ENCODE peak calls at places on chromosomes 11 and 22, in eight cellular contexts. Z, Y, M, Q, P, E, B and C are unnamed samples.
A peak's percentile ranks its signal among the peaks of the same experiment; 100 is the strongest.

GRCh38 chr22:17430298-17430900 is 61.1 kb downstream of the CECR2 start:
- DNase-seq in B (no peak), E (no peak), M (no peak), Z (no peak), P (no peak), Q (no peak), Y (no peak), C (no peak)

GRCh38 chr11:110337570-110338193 is 41.3 kb upstream of the RDX start:
- DNase-seq in B (no peak), E (no peak), Z (no peak), M (no peak), Q (no peak), P (no peak), Y (no peak), C (no peak)

GRCh38 chr11:16184588-16184987 is 171.8 kb downstream of the SOX6 start:
- DNase-seq in M (no peak), B (peak; percentile 17), Y (no peak), Z (no peak), Q (no peak), E (no peak), P (no peak), C (no peak)

GRCh38 chr11:130940706-130941105 is 24.4 kb upstream of the SNX19 start:
- DNase-seq in P (no peak), B (no peak), M (no peak), E (no peak), Z (no peak), Q (no peak), Y (no peak), C (no peak)

GRCh38 chr11:69442807-69443137 is 38.7 kb upstream of the LINC01488 start:
- DNase-seq in M (no peak), Q (no peak), Y (no peak), E (no peak), P (no peak), B (no peak), Z (no peak), C (no peak)

GRCh38 chr11:61791737-61792309 is 576 bp downstream of the TMEM258 start:
- DNase-seq in B (peak; percentile 79), M (peak; percentile 25), Y (peak; percentile 14), Q (peak; percentile 70), E (peak; percentile 76), Z (peak; percentile 84), P (peak; percentile 21), C (no peak)

GRCh38 chr11:75986966-75987365 is 172.0 kb downstream of the UVRAG start:
- DNase-seq in E (no peak), M (no peak), P (no peak), Q (no peak), Z (peak; percentile 18), B (no peak), Y (no peak), C (no peak)

GRCh38 chr11:35103366-35104194 is 35.4 kb upstream of the CD44 start:
- DNase-seq in B (no peak), Y (no peak), E (no peak), Q (no peak), P (no peak), Z (no peak), M (no peak), C (no peak)

GRCh38 chr22:45308624-45309421 is 911 bp upstream of the FAM118A start:
- DNase-seq in E (no peak), B (no peak), P (no peak), Z (no peak), Q (no peak), Y (no peak), M (no peak), C (no peak)

GRCh38 chr11:128458316-128458715 is 129.0 kb downstream of the ETS1 start:
- DNase-seq in B (no peak), M (no peak), Q (no peak), P (no peak), E (no peak), Y (no peak), Z (no peak), C (no peak)

GRCh38 chr11:64016512-64016911 is 19.2 kb upstream of the FLRT1 start:
- DNase-seq in Z (no peak), Q (no peak), M (no peak), P (no peak), B (no peak), E (no peak), Y (no peak), C (no peak)

GRCh38 chr11:131038597-131038996 is 122.3 kb upstream of the SNX19 start:
- DNase-seq in Y (no peak), E (no peak), Z (peak; percentile 18), B (no peak), Q (no peak), P (no peak), M (no peak), C (no peak)

GRCh38 chr11:6563667-6564066 is 39.7 kb downstream of the RRP8 start:
- DNase-seq in E (no peak), Z (no peak), Q (no peak), P (no peak), M (no peak), Y (no peak), B (no peak), C (no peak)

GRCh38 chr11:34548278-34548677 is 34.7 kb upstream of the ELF5 start:
- DNase-seq in M (no peak), B (no peak), P (no peak), Y (no peak), E (no peak), Q (no peak), Z (no peak), C (no peak)

GRCh38 chr22:40637181-40638150 is 947 bp upstream of the MRTFA start:
- DNase-seq in Z (no peak), E (no peak), Y (peak; percentile 48), M (no peak), B (no peak), Q (peak; percentile 53), P (no peak), C (peak; percentile 73)

GRCh38 chr11:100980156-100980555 is 149.5 kb downstream of the PGR start:
- DNase-seq in Y (no peak), M (no peak), Z (no peak), B (no peak), E (no peak), Q (no peak), P (no peak), C (no peak)

GRCh38 chr11:111344032-111344431 is 35.0 kb downstream of the POU2AF1 start:
- DNase-seq in P (peak; percentile 6), Y (no peak), B (no peak), M (no peak), Z (no peak), Q (no peak), E (no peak), C (no peak)

GRCh38 chr11:9132203-9132878 is 40.9 kb upstream of the SCUBE2 start:
- DNase-seq in P (no peak), Z (no peak), B (no peak), Q (no peak), Y (no peak), M (no peak), E (no peak), C (no peak)

GRCh38 chr11:97110376-97110775 is 720.6 kb downstream of the JRKL start:
- DNase-seq in E (no peak), Q (no peak), M (no peak), B (no peak), P (no peak), Y (no peak), Z (no peak), C (no peak)

GRCh38 chr11:73551697-73552096 is 46.2 kb downstream of the FAM168A start:
- DNase-seq in B (no peak), P (no peak), Y (no peak), M (no peak), Q (no peak), E (no peak), Z (peak; percentile 75), C (no peak)

GRCh38 chr11:1116666-1117390 is 40.9 kb upstream of the MUC5AC start:
- DNase-seq in B (no peak), M (no peak), Y (no peak), P (no peak), E (no peak), Z (no peak), Q (no peak), C (peak; percentile 72)

GRCh38 chr11:117616979-117617378 is 180.0 kb downstream of the DSCAML1 start:
- DNase-seq in M (no peak), Q (no peak), Z (no peak), Y (no peak), E (no peak), P (no peak), B (no peak), C (no peak)

GRCh38 chr22:32587449-32587848 is 112.8 kb downstream of the FBXO7 start:
- DNase-seq in P (no peak), Z (no peak), M (no peak), Q (peak; percentile 38), Y (no peak), B (peak; percentile 50), E (no peak), C (no peak)